ENCODE peak calls at places on chromosomes 5 and 9, in four cellular contexts. X, P, L and S are unnamed samples.

GRCh38 chr9:71130521-71130920 is 9.1 kb upstream of the TRPM3 start:
- DNase-seq in X (no peak), P (no peak), L (no peak), S (peak)

GRCh38 chr9:126482361-126483044 is 131.2 kb upstream of the LMX1B start:
- DNase-seq in L (no peak), P (peak), X (no peak), S (peak)

GRCh38 chr9:132049323-132049882 is 30.3 kb downstream of the MED27 start:
- DNase-seq in X (no peak), P (peak), L (no peak), S (peak)

GRCh38 chr9:78676009-78676408 is 379.1 kb downstream of the PSAT1 start:
- DNase-seq in L (no peak), P (no peak), X (no peak), S (no peak)

GRCh38 chr9:5429873-5430564 is 7.7 kb downstream of the PLGRKT start:
- DNase-seq in L (no peak), P (no peak), X (no peak), S (no peak)

GRCh38 chr5:13574634-13575033 is 369.9 kb downstream of the DNAH5 start:
- DNase-seq in P (no peak), X (no peak), L (no peak), S (no peak)

GRCh38 chr9:135277219-135278201 is 190.0 kb downstream of the OLFM1 start:
- DNase-seq in L (no peak), P (no peak), X (no peak), S (no peak)

GRCh38 chr9:36823934-36824333 is 210.1 kb downstream of the PAX5 start:
- DNase-seq in X (no peak), L (no peak), P (no peak), S (no peak)

GRCh38 chr9:116414374-116414773 is 260.8 kb downstream of the PAPPA start:
- DNase-seq in X (no peak), L (no peak), P (no peak), S (no peak)

GRCh38 chr9:18360005-18360404 is 113.9 kb upstream of the ADAMTSL1 start:
- DNase-seq in X (no peak), P (no peak), L (no peak), S (no peak)

GRCh38 chr9:114532561-114533237 is 27.4 kb upstream of the WHRN start:
- DNase-seq in P (no peak), X (no peak), L (no peak), S (no peak)

GRCh38 chr5:141359790-141360426 is at the start of gene PCDHGB2:
- DNase-seq in X (no peak), L (no peak), P (no peak), S (peak)

GRCh38 chr5:134248271-134248670 is 22.4 kb upstream of the PPP2CA start:
- DNase-seq in L (no peak), X (no peak), P (no peak), S (no peak)

GRCh38 chr9:114516913-114517312 is 11.6 kb upstream of the WHRN start:
- DNase-seq in X (no peak), L (no peak), P (no peak), S (no peak)

GRCh38 chr5:151257731-151258715 is 5.0 kb downstream of the GM2A start:
- DNase-seq in P (no peak), L (no peak), X (no peak), S (no peak)

GRCh38 chr5:169296456-169297220 is 4.3 kb downstream of the SLIT3 start:
- DNase-seq in P (no peak), X (no peak), L (no peak), S (no peak)

GRCh38 chr9:113543286-113544000 is 79.9 kb downstream of the RGS3 start:
- DNase-seq in P (no peak), X (no peak), L (no peak), S (no peak)

GRCh38 chr5:180090769-180091546 is 19.4 kb upstream of the RNF130 start:
- DNase-seq in X (no peak), P (no peak), L (no peak), S (peak)

GRCh38 chr9:14314929-14315753 is 1.2 kb upstream of the NFIB start:
- DNase-seq in L (no peak), P (peak), X (no peak), S (peak)

GRCh38 chr5:88675758-88676636 is 207.0 kb downstream of the MEF2C start:
- DNase-seq in L (no peak), X (no peak), P (peak), S (peak)

GRCh38 chr9:137907776-137908175 is 30.2 kb downstream of the CACNA1B start:
- DNase-seq in P (peak), X (no peak), L (no peak), S (peak)

GRCh38 chr5:139755892-139756671 is 39.5 kb upstream of the PSD2 start:
- DNase-seq in X (no peak), P (no peak), L (peak), S (no peak)

GRCh38 chr5:158884827-158885512 is 214.7 kb downstream of the EBF1 start:
- DNase-seq in P (no peak), L (no peak), X (no peak), S (no peak)

GRCh38 chr9:5122116-5122515 is 63.3 kb downstream of the INSL6 start:
- DNase-seq in P (no peak), L (no peak), X (no peak), S (no peak)

GRCh38 chr5:169574147-169574646 is 9.4 kb upstream of the SPDL1 start:
- DNase-seq in P (no peak), L (no peak), X (no peak), S (no peak)